ENCODE peak calls at places on chromosomes 12 and 14, in eight cellular contexts. One of them, this sample, is unnamed.

GRCh38 chr12:77932216-77932615 is 101.5 kb downstream of the NAV3 start:
- DNase-seq in WERI-Rb-1: no peak
- DNase-seq in CD8-positive, alpha-beta memory T cell: no peak
- DNase-seq in mesendoderm: peak
- DNase-seq in endothelial cell of umbilical vein: no peak
- DNase-seq in neuronal stem cell: no peak
- DNase-seq in left ventricle myocardium inferior: no peak
- DNase-seq in stomach: no peak
- DNase-seq in this sample: no peak

GRCh38 chr14:93044601-93045000 is 71.1 kb downstream of the ITPK1 start:
- DNase-seq in WERI-Rb-1: no peak
- DNase-seq in CD8-positive, alpha-beta memory T cell: no peak
- DNase-seq in mesendoderm: no peak
- DNase-seq in endothelial cell of umbilical vein: no peak
- DNase-seq in neuronal stem cell: no peak
- DNase-seq in left ventricle myocardium inferior: no peak
- DNase-seq in stomach: no peak
- DNase-seq in this sample: no peak

GRCh38 chr14:93010543-93011541 is 87.9 kb downstream of the CHGA start:
- DNase-seq in WERI-Rb-1: peak
- DNase-seq in CD8-positive, alpha-beta memory T cell: no peak
- DNase-seq in mesendoderm: no peak
- DNase-seq in endothelial cell of umbilical vein: no peak
- DNase-seq in neuronal stem cell: no peak
- DNase-seq in left ventricle myocardium inferior: no peak
- DNase-seq in stomach: no peak
- DNase-seq in this sample: no peak

GRCh38 chr14:104559043-104559768 is 20.4 kb upstream of the C14orf180 start:
- DNase-seq in WERI-Rb-1: peak
- DNase-seq in CD8-positive, alpha-beta memory T cell: no peak
- DNase-seq in mesendoderm: no peak
- DNase-seq in endothelial cell of umbilical vein: no peak
- DNase-seq in neuronal stem cell: no peak
- DNase-seq in left ventricle myocardium inferior: peak
- DNase-seq in stomach: no peak
- DNase-seq in this sample: no peak

GRCh38 chr14:105092124-105092911 is 27.1 kb upstream of the GPR132 start:
- DNase-seq in WERI-Rb-1: peak
- DNase-seq in CD8-positive, alpha-beta memory T cell: peak
- DNase-seq in mesendoderm: no peak
- DNase-seq in endothelial cell of umbilical vein: no peak
- DNase-seq in neuronal stem cell: no peak
- DNase-seq in left ventricle myocardium inferior: no peak
- DNase-seq in stomach: peak
- DNase-seq in this sample: no peak

GRCh38 chr12:106023034-106023433 is 115.7 kb downstream of the NUAK1 start:
- DNase-seq in WERI-Rb-1: no peak
- DNase-seq in CD8-positive, alpha-beta memory T cell: no peak
- DNase-seq in mesendoderm: no peak
- DNase-seq in endothelial cell of umbilical vein: no peak
- DNase-seq in neuronal stem cell: no peak
- DNase-seq in left ventricle myocardium inferior: no peak
- DNase-seq in stomach: no peak
- DNase-seq in this sample: no peak

GRCh38 chr12:81146228-81147225 is 68.6 kb downstream of the ACSS3 start:
- DNase-seq in WERI-Rb-1: no peak
- DNase-seq in CD8-positive, alpha-beta memory T cell: no peak
- DNase-seq in mesendoderm: no peak
- DNase-seq in endothelial cell of umbilical vein: no peak
- DNase-seq in neuronal stem cell: no peak
- DNase-seq in left ventricle myocardium inferior: no peak
- DNase-seq in stomach: no peak
- DNase-seq in this sample: no peak

GRCh38 chr14:50523271-50524041 is 8.9 kb downstream of the MAP4K5 start:
- DNase-seq in WERI-Rb-1: no peak
- DNase-seq in CD8-positive, alpha-beta memory T cell: no peak
- DNase-seq in mesendoderm: no peak
- DNase-seq in endothelial cell of umbilical vein: no peak
- DNase-seq in neuronal stem cell: no peak
- DNase-seq in left ventricle myocardium inferior: no peak
- DNase-seq in stomach: no peak
- DNase-seq in this sample: no peak

GRCh38 chr12:85625467-85625866 is 210.7 kb downstream of the RASSF9 start:
- DNase-seq in WERI-Rb-1: no peak
- DNase-seq in CD8-positive, alpha-beta memory T cell: no peak
- DNase-seq in mesendoderm: no peak
- DNase-seq in endothelial cell of umbilical vein: no peak
- DNase-seq in neuronal stem cell: no peak
- DNase-seq in left ventricle myocardium inferior: no peak
- DNase-seq in stomach: no peak
- DNase-seq in this sample: no peak

GRCh38 chr12:100058482-100059029 is 73.8 kb upstream of the ANKS1B start:
- DNase-seq in WERI-Rb-1: no peak
- DNase-seq in CD8-positive, alpha-beta memory T cell: no peak
- DNase-seq in mesendoderm: peak
- DNase-seq in endothelial cell of umbilical vein: peak
- DNase-seq in neuronal stem cell: no peak
- DNase-seq in left ventricle myocardium inferior: no peak
- DNase-seq in stomach: no peak
- DNase-seq in this sample: no peak

GRCh38 chr14:21264025-21264801 is 5.0 kb downstream of the HNRNPC start:
- DNase-seq in WERI-Rb-1: no peak
- DNase-seq in CD8-positive, alpha-beta memory T cell: no peak
- DNase-seq in mesendoderm: no peak
- DNase-seq in endothelial cell of umbilical vein: peak
- DNase-seq in neuronal stem cell: no peak
- DNase-seq in left ventricle myocardium inferior: no peak
- DNase-seq in stomach: no peak
- DNase-seq in this sample: no peak

GRCh38 chr12:6392499-6392898 is 8.5 kb downstream of the LTBR start:
- DNase-seq in WERI-Rb-1: no peak
- DNase-seq in CD8-positive, alpha-beta memory T cell: no peak
- DNase-seq in mesendoderm: no peak
- DNase-seq in endothelial cell of umbilical vein: no peak
- DNase-seq in neuronal stem cell: no peak
- DNase-seq in left ventricle myocardium inferior: no peak
- DNase-seq in stomach: peak
- DNase-seq in this sample: no peak

GRCh38 chr14:49982522-49982951 is 89.7 kb downstream of the ARF6 start:
- DNase-seq in WERI-Rb-1: no peak
- DNase-seq in CD8-positive, alpha-beta memory T cell: no peak
- DNase-seq in mesendoderm: no peak
- DNase-seq in endothelial cell of umbilical vein: peak
- DNase-seq in neuronal stem cell: no peak
- DNase-seq in left ventricle myocardium inferior: no peak
- DNase-seq in stomach: no peak
- DNase-seq in this sample: no peak

GRCh38 chr12:74111688-74112360 is 425.8 kb upstream of the ATXN7L3B start:
- DNase-seq in WERI-Rb-1: peak
- DNase-seq in CD8-positive, alpha-beta memory T cell: no peak
- DNase-seq in mesendoderm: peak
- DNase-seq in endothelial cell of umbilical vein: no peak
- DNase-seq in neuronal stem cell: peak
- DNase-seq in left ventricle myocardium inferior: no peak
- DNase-seq in stomach: no peak
- DNase-seq in this sample: no peak

GRCh38 chr14:77120771-77121743 is 20.5 kb downstream of the ZDHHC22 start:
- DNase-seq in WERI-Rb-1: no peak
- DNase-seq in CD8-positive, alpha-beta memory T cell: peak
- DNase-seq in mesendoderm: no peak
- DNase-seq in endothelial cell of umbilical vein: no peak
- DNase-seq in neuronal stem cell: no peak
- DNase-seq in left ventricle myocardium inferior: no peak
- DNase-seq in stomach: peak
- DNase-seq in this sample: no peak

GRCh38 chr14:69043007-69043444 is 63.9 kb upstream of the ACTN1 start:
- DNase-seq in WERI-Rb-1: peak
- DNase-seq in CD8-positive, alpha-beta memory T cell: no peak
- DNase-seq in mesendoderm: no peak
- DNase-seq in endothelial cell of umbilical vein: no peak
- DNase-seq in neuronal stem cell: no peak
- DNase-seq in left ventricle myocardium inferior: peak
- DNase-seq in stomach: peak
- DNase-seq in this sample: no peak

GRCh38 chr14:76761198-76761848 is at the start of gene VASH1:
- DNase-seq in WERI-Rb-1: peak
- DNase-seq in CD8-positive, alpha-beta memory T cell: peak
- DNase-seq in mesendoderm: peak
- DNase-seq in endothelial cell of umbilical vein: peak
- DNase-seq in neuronal stem cell: no peak
- DNase-seq in left ventricle myocardium inferior: peak
- DNase-seq in stomach: peak
- DNase-seq in this sample: peak

GRCh38 chr14:35855886-35856481 is 29.8 kb downstream of the BRMS1L start:
- DNase-seq in WERI-Rb-1: no peak
- DNase-seq in CD8-positive, alpha-beta memory T cell: no peak
- DNase-seq in mesendoderm: peak
- DNase-seq in endothelial cell of umbilical vein: no peak
- DNase-seq in neuronal stem cell: no peak
- DNase-seq in left ventricle myocardium inferior: no peak
- DNase-seq in stomach: no peak
- DNase-seq in this sample: no peak

GRCh38 chr12:40566246-40566645 is 126.0 kb upstream of the CNTN1 start:
- DNase-seq in WERI-Rb-1: no peak
- DNase-seq in CD8-positive, alpha-beta memory T cell: no peak
- DNase-seq in mesendoderm: no peak
- DNase-seq in endothelial cell of umbilical vein: no peak
- DNase-seq in neuronal stem cell: no peak
- DNase-seq in left ventricle myocardium inferior: no peak
- DNase-seq in stomach: no peak
- DNase-seq in this sample: no peak

GRCh38 chr14:104191409-104191997 is 53.1 kb downstream of the KIF26A start:
- DNase-seq in WERI-Rb-1: no peak
- DNase-seq in CD8-positive, alpha-beta memory T cell: no peak
- DNase-seq in mesendoderm: no peak
- DNase-seq in endothelial cell of umbilical vein: no peak
- DNase-seq in neuronal stem cell: no peak
- DNase-seq in left ventricle myocardium inferior: no peak
- DNase-seq in stomach: no peak
- DNase-seq in this sample: no peak

GRCh38 chr12:1838223-1838993 is 18.0 kb downstream of the LRTM2 start:
- DNase-seq in WERI-Rb-1: no peak
- DNase-seq in CD8-positive, alpha-beta memory T cell: peak
- DNase-seq in mesendoderm: no peak
- DNase-seq in endothelial cell of umbilical vein: no peak
- DNase-seq in neuronal stem cell: no peak
- DNase-seq in left ventricle myocardium inferior: no peak
- DNase-seq in stomach: no peak
- DNase-seq in this sample: no peak

DNA sequence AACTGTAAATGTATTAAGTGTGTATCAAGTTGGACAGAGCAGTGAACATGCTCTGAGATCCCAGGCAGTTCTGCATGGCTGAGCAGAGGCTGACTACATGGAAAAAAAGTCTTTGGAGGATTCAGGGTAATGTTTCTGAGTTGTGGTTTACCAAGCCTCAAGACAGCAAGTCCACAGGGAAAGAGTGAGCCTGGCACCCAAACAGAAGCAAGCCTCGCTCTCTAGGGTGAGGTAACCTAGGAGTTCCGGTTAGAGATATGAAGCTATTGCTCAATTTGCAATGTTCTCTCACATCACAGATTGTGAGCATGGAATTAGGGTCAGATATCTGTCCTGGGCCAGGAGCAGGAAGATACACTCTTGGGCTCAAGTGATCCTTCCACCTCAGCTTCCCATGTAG is 158.6 kb downstream of the MON2 start:
- DNase-seq in WERI-Rb-1: no peak
- DNase-seq in CD8-positive, alpha-beta memory T cell: no peak
- DNase-seq in mesendoderm: peak
- DNase-seq in endothelial cell of umbilical vein: no peak
- DNase-seq in neuronal stem cell: no peak
- DNase-seq in left ventricle myocardium inferior: no peak
- DNase-seq in stomach: peak
- DNase-seq in this sample: no peak
- H3K4me3 ChIP-seq in WERI-Rb-1: no peak
- H3K4me3 ChIP-seq in CD8-positive, alpha-beta memory T cell: no peak
- H3K4me3 ChIP-seq in mesendoderm: no peak
- H3K4me3 ChIP-seq in endothelial cell of umbilical vein: no peak
- H3K4me3 ChIP-seq in neuronal stem cell: no peak
- H3K4me3 ChIP-seq in left ventricle myocardium inferior: no peak
- H3K4me3 ChIP-seq in stomach: no peak
- H3K4me3 ChIP-seq in this sample: no peak

GRCh38 chr12:93571854-93572711 is at the start of gene SOCS2:
- DNase-seq in WERI-Rb-1: peak
- DNase-seq in CD8-positive, alpha-beta memory T cell: peak
- DNase-seq in mesendoderm: peak
- DNase-seq in endothelial cell of umbilical vein: peak
- DNase-seq in neuronal stem cell: peak
- DNase-seq in left ventricle myocardium inferior: peak
- DNase-seq in stomach: peak
- DNase-seq in this sample: no peak
- H3K27ac ChIP-seq in WERI-Rb-1: peak
- H3K27ac ChIP-seq in CD8-positive, alpha-beta memory T cell: peak
- H3K27ac ChIP-seq in mesendoderm: peak
- H3K27ac ChIP-seq in endothelial cell of umbilical vein: no peak
- H3K27ac ChIP-seq in neuronal stem cell: no peak
- H3K27ac ChIP-seq in left ventricle myocardium inferior: peak
- H3K27ac ChIP-seq in stomach: peak
- H3K27ac ChIP-seq in this sample: peak

GRCh38 chr12:53622724-53623123 is 3.5 kb downstream of the ATF7 start:
- DNase-seq in WERI-Rb-1: no peak
- DNase-seq in CD8-positive, alpha-beta memory T cell: no peak
- DNase-seq in mesendoderm: no peak
- DNase-seq in endothelial cell of umbilical vein: no peak
- DNase-seq in neuronal stem cell: no peak
- DNase-seq in left ventricle myocardium inferior: no peak
- DNase-seq in stomach: no peak
- DNase-seq in this sample: no peak
- H3K4me3 ChIP-seq in WERI-Rb-1: no peak
- H3K4me3 ChIP-seq in CD8-positive, alpha-beta memory T cell: no peak
- H3K4me3 ChIP-seq in mesendoderm: no peak
- H3K4me3 ChIP-seq in endothelial cell of umbilical vein: no peak
- H3K4me3 ChIP-seq in neuronal stem cell: no peak
- H3K4me3 ChIP-seq in left ventricle myocardium inferior: no peak
- H3K4me3 ChIP-seq in stomach: no peak
- H3K4me3 ChIP-seq in this sample: no peak

DNA sequence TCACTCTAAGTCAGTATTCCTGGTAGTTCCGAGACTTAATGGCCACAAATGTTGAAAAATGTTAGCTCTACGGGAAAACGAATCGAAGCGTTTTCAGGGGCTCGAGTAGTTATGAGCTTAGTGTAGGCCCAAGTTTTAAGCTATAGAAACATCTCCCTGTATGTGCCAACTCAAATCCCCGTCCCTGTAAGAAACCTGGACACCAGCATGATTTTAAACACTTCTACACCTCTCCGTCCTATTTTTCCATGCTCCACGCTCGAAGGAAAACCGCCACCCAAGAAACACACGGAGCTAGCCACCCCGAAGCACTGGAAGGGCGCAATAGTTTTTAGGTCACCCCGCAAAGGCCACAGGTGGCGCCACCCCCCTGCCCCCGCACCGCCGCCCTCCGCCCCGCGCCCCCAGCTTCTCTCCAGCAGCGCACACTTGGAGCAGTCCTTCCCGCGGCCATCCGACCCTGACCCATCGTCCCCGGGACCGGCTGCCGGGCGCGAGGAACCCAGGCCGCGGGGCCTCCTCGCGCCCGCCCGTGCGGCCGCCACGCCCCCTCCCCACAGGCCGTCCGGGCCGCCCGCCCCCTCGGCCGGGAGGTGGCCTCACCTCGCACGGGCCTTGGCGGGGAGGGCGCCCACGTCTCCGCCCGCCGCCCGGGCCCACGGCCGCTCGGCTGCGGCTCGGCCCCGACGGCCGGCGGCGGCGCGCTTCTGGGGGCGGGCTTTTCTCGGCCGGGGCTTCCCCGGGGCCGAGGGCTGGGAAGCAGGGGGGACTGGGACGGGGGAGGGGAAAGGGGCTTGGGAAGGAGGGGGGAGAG is 519 bp downstream of the R3HDM2 start:
- DNase-seq in WERI-Rb-1: no peak
- DNase-seq in CD8-positive, alpha-beta memory T cell: no peak
- DNase-seq in mesendoderm: peak
- DNase-seq in endothelial cell of umbilical vein: peak
- DNase-seq in neuronal stem cell: peak
- DNase-seq in left ventricle myocardium inferior: peak
- DNase-seq in stomach: peak
- DNase-seq in this sample: no peak
- H3K27ac ChIP-seq in WERI-Rb-1: peak
- H3K27ac ChIP-seq in CD8-positive, alpha-beta memory T cell: peak
- H3K27ac ChIP-seq in mesendoderm: peak
- H3K27ac ChIP-seq in endothelial cell of umbilical vein: peak
- H3K27ac ChIP-seq in neuronal stem cell: peak
- H3K27ac ChIP-seq in left ventricle myocardium inferior: peak
- H3K27ac ChIP-seq in stomach: peak
- H3K27ac ChIP-seq in this sample: peak